ENCODE peak calls at places on chromosomes 1 and 21, in six cellular contexts. X is astrocyte of the spinal cord, H is uterus, L is fibroblast of pulmonary artery, D is gastrocnemius medialis, B is WERI-Rb-1. Y is an unnamed sample.

GRCh38 chr1:66556161-66556611 is 22.2 kb downstream of the SGIP1 start:
- DNase-seq in H (no peak), D (no peak), B (no peak), X (no peak), L (no peak), Y (no peak)

GRCh38 chr1:12076425-12077005 is 13.4 kb downstream of the TNFRSF8 start:
- DNase-seq in D (no peak), B (no peak), X (no peak), L (no peak), H (no peak), Y (no peak)

GRCh38 chr1:109756848-109757521 is 6.7 kb downstream of the EPS8L3 start:
- DNase-seq in H (peak), L (no peak), B (no peak), D (no peak), X (no peak), Y (no peak)

GRCh38 chr1:90723561-90724108 is 6.5 kb upstream of the BARHL2 start:
- DNase-seq in D (no peak), L (no peak), X (no peak), B (peak), H (no peak), Y (no peak)

GRCh38 chr21:45318146-45318555 is 30.5 kb upstream of the POFUT2 start:
- DNase-seq in L (no peak), X (no peak), D (no peak), H (no peak), B (no peak), Y (no peak)

GRCh38 chr1:12616709-12617373 is 1.2 kb downstream of the DHRS3 start:
- DNase-seq in D (no peak), X (no peak), B (no peak), H (peak), L (no peak), Y (no peak)

GRCh38 chr1:29256395-29256794 is 20.1 kb downstream of the PTPRU start:
- DNase-seq in B (peak), X (no peak), H (no peak), D (no peak), L (no peak), Y (no peak)

GRCh38 chr1:1351511-1352427 is 2.6 kb upstream of the DVL1 start:
- DNase-seq in H (peak), L (no peak), X (no peak), B (peak), D (no peak), Y (no peak)

GRCh38 chr1:245155186-245156040 is 628 bp downstream of the KIF26B start:
- DNase-seq in L (peak), H (no peak), D (no peak), B (peak), X (peak), Y (no peak)

GRCh38 chr1:85116856-85117255 is 68.6 kb upstream of the MCOLN3 start:
- DNase-seq in D (no peak), B (no peak), L (no peak), H (no peak), X (no peak), Y (no peak)

GRCh38 chr1:111563619-111564018 is 56.0 kb upstream of the RAP1A start:
- DNase-seq in H (no peak), B (no peak), D (no peak), L (peak), X (peak), Y (no peak)

GRCh38 chr1:51417496-51418383 is 87.4 kb upstream of the TTC39A start:
- DNase-seq in X (peak), L (peak), B (no peak), D (no peak), H (no peak), Y (no peak)

GRCh38 chr1:96072021-96072420 is 649.6 kb upstream of the PTBP2 start:
- DNase-seq in L (no peak), H (no peak), D (no peak), B (no peak), X (peak), Y (no peak)

GRCh38 chr1:175072131-175072941 is 4.7 kb downstream of the TNN start:
- DNase-seq in X (peak), L (peak), B (no peak), D (peak), H (peak), Y (no peak)

GRCh38 chr1:155971910-155972809 is 6.2 kb downstream of the ARHGEF2 start:
- DNase-seq in X (no peak), H (no peak), L (no peak), D (no peak), B (no peak), Y (no peak)

DNA sequence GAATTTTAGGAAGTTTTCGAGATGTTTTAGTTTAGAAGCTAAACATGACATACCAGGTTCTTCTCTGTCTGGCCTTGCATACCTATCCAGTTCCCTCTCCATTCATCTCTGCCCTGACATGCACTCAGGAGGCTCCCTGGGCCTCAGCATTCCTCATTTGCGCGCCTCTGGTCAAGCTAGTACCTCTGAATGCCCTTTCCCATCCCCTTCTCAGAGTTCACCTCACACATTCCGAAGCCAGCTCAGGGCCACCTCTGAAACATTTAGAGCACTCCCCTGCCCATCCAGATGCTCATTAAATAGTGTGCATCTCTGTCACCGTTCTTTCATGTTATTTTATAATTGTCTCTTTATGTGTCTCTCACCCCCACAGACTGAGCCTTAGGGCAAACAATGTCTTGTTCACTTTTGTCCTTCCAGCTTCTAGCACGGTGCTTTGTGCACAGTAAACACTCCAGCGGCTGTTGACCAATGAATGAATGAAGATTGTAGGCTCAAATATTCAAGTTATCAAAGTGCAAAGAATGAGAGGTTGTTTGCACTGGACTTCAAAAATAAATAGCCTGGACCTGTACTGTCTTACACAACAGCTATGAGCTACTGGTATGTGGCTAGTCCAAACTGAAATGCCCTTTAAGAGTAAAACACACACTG is 1.2 kb upstream of the DHCR24 start:
- DNase-seq in B (no peak), X (no peak), H (no peak), L (no peak), D (no peak), Y (no peak)
- TF ChIP-seq CTCF in B (no peak), X (no peak), H (no peak), L (no peak), D (no peak), Y (no peak)

DNA sequence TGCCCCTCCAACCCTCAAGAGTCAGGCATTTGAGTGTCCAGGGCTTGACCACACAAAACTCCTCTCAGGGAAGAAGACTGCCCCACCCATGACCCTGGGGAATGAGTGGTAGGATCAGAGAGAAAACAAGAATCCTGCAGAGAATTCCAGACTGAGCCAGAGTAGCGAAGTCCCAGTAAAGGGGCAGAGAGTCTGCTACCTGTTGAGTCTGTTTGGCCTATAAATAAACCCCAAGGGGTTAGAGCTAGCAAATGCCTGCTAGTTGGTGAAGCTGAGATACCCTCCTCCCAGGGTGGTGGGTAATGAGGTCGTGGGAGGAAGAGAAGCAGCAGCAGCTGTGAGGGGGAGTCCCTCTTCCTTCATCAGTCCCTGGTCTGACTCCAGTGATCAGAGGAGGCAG is 2.5 kb downstream of the TRAF3IP3 start:
- DNase-seq in H (no peak), B (no peak), X (no peak), L (no peak), D (no peak), Y (no peak)
- H3K4me3 ChIP-seq in H (no peak), B (no peak), X (no peak), L (no peak), D (no peak), Y (no peak)

GRCh38 chr1:57072775-57073174 is 107.0 kb upstream of the C8B start:
- DNase-seq in X (no peak), H (no peak), B (no peak), D (no peak), L (no peak), Y (no peak)
- TF ChIP-seq CTCF in X (no peak), H (no peak), B (no peak), D (no peak), L (no peak), Y (no peak)

DNA sequence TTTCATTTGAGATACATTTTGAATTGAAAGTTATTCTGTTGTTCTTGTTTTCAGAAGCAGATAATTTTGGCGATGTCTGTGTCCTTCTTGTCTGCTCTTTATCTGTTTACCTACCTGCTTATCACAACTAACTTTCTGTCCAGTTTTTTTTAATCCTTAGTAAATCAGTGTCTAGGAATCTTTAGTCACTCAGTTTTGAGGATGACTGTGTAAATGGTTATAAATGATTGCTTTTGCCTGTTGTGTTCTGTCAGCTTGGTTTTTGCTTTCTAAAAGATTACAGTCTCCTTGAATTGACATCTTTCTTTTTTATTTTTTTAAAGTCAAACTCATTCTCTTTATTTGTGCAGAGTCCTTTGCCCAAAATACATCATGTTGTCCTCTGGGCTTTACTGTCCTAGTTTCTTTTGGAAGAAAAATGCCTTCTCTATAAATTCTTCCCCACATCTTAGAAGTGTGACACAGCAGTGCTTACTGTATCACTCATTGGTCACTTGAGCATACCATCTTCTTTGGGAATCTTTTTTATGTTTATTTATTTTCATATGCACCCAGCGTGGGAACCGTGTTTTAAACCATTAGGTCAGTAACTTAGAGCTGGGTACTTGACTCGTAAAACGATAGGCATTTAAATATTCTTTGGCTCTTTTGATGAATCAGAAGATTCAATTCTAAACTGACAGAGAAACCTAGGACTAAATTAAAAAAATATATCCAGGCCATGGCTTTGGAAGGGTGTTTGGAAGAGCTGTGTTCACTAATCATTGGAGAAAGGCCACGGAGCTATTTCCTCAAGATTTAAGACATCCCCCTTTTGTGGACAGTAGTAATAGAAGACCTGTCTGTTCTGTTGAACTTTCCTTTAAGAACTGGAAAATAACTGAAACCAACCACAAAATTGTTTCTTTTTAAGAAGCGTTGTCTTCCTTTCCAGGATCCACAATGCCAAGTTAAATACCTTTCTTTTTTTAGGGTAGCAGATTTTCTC is 20.9 kb downstream of the LAMC1 start:
- DNase-seq in L (no peak), X (peak), D (no peak), H (no peak), B (no peak), Y (no peak)
- H3K4me3 ChIP-seq in L (no peak), X (no peak), D (no peak), H (no peak), B (no peak), Y (peak)

DNA sequence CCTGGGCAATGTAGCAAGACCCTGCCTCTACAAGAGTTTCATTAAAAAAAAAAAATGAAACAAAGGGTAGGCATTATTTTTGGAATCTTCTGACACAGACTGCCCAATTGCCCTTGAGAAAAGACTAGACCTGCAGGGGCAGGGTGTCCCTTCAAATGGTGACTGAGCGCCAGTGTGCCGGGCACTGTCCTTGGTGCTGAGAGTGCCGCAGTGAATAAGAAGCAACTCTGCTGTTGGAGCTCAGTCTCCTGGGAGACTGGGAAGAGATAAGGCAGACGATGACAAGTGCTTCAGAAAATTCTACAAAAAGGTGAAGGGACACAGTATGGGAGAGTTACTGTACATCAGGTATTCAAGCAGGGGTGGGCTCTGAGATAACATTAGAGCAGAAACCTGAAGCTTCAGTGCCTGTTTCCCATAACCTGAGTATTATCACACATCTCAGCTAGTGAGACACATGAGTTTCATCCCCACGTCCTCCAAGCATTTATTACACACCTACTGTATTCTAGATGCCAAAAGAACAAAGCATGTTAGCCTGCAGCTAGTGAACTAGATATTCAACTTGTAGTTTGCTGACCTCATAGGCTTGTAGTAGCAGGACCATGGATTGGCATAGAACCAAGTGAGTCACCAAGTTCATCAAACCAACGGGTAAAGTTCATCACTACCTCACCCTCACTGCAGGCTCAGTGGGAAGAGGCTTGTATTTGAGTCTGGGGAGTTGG is 18.4 kb upstream of the RPL11 start:
- DNase-seq in X (peak), D (no peak), H (no peak), B (no peak), L (peak), Y (no peak)
- TF ChIP-seq CTCF in X (no peak), D (no peak), H (no peak), B (no peak), L (no peak), Y (no peak)

GRCh38 chr1:158116768-158117167 is 63.9 kb upstream of the CD1D start:
- DNase-seq in X (no peak), D (no peak), H (no peak), L (no peak), B (no peak), Y (no peak)

GRCh38 chr1:158113759-158114127 is 67.0 kb upstream of the CD1D start:
- DNase-seq in D (no peak), H (no peak), L (no peak), B (no peak), X (no peak), Y (no peak)

GRCh38 chr1:158116311-158116710 is 64.4 kb upstream of the CD1D start:
- DNase-seq in L (no peak), X (no peak), B (no peak), H (no peak), D (no peak), Y (no peak)

GRCh38 chr1:158115126-158115525 is 65.6 kb upstream of the CD1D start:
- DNase-seq in L (no peak), X (no peak), H (no peak), D (no peak), B (no peak), Y (no peak)

DNA sequence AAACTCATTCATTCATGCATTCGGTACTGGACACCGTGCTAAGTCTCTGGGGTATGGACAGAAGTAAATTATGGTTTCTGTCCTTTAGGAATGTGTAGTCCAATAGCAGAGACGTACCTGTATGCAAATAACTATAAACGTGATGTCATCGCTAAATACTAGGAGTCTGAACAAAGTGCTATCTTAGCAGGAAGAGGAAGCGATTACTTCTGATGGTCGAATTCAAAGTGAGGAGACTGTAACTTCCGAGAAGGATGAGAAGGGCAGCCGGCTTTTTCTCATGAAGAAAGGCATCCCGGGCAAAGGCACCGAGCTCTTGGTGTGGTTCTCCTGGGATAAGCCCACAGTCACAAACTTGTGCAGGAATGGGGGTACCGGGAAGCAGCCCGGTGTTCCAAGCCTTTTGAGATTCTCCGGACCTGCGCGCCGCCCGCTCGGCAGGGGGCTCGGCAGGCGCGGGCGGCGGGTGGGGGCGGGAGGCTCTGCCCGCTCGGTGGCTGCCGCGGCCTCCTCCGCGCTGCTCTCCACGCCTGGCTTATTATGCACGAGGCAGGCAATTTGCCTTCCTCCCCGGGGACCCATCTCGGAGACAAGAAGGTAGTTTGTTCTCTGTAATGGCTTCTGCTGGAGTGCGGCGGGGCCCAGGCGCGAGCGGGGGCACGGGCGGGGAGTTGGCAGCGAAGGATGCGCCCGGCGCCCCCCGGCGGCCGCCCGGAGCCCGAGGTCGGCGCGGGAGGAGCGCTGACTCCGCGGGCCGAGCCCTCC is 67.5 kb upstream of the CD1D start:
- DNase-seq in X (peak), B (peak), D (no peak), L (peak), H (peak), Y (no peak)
- H3K4me3 ChIP-seq in X (peak), B (peak), D (peak), L (peak), H (peak), Y (peak)